ENCODE peak calls at places on chromosomes 13 and 19, in eight cellular contexts. U is bronchial epithelial cell, S is caudate nucleus, P is anterior cingulate cortex, C is Calu3, I is kidney epithelial cell, K is A549, N is NCI-H187. Q is an unnamed sample.

GRCh38 chr19:19865750-19866598 is at the start of gene ZNF253:
- DNase-seq in U (peak; percentile 84), S (peak; percentile 93), P (peak; percentile 96), C (peak; percentile 87), I (peak; percentile 79), K (peak; percentile 0), N (peak; percentile 84), Q (peak; percentile 96)

GRCh38 chr19:41691268-41691970 is 3.3 kb upstream of the CEACAM7 start:
- DNase-seq in U (peak; percentile 8), S (no peak), P (no peak), C (peak; percentile 77), I (no peak), K (peak; percentile 76), N (no peak), Q (no peak)

GRCh38 chr13:48255954-48256353 is 22.9 kb downstream of the ITM2B start:
- DNase-seq in U (no peak), S (no peak), P (no peak), C (no peak), I (no peak), K (no peak), N (no peak), Q (no peak)

GRCh38 chr13:74026753-74027152 is 107.5 kb downstream of the KLF12 start:
- DNase-seq in U (peak; percentile 59), S (no peak), P (no peak), C (peak; percentile 3), I (peak; percentile 32), K (no peak), N (no peak), Q (no peak)

GRCh38 chr19:49908480-49909420 is 12.1 kb upstream of the IL4I1 start:
- DNase-seq in U (no peak), S (no peak), P (no peak), C (no peak), I (no peak), K (no peak), N (no peak), Q (no peak)

GRCh38 chr19:8253678-8254077 is 44.5 kb downstream of the CERS4 start:
- DNase-seq in U (no peak), S (no peak), P (no peak), C (no peak), I (no peak), K (no peak), N (no peak), Q (no peak)

GRCh38 chr19:35995655-35995993 is 636 bp downstream of the SDHAF1 start:
- DNase-seq in U (no peak), S (no peak), P (no peak), C (peak; percentile 61), I (no peak), K (peak; percentile 78), N (no peak), Q (no peak)

GRCh38 chr19:46373573-46374359 is 26.9 kb downstream of the PPP5C start:
- DNase-seq in U (peak; percentile 98), S (no peak), P (peak; percentile 29), C (peak; percentile 99), I (peak; percentile 90), K (peak; percentile 88), N (no peak), Q (peak; percentile 52)

GRCh38 chr19:4531562-4532165 is 3.4 kb downstream of the PLIN5 start:
- DNase-seq in U (no peak), S (no peak), P (no peak), C (no peak), I (no peak), K (no peak), N (no peak), Q (no peak)

GRCh38 chr13:44407379-44407778 is 33.8 kb downstream of the SERP2 start:
- DNase-seq in U (peak; percentile 5), S (no peak), P (no peak), C (no peak), I (no peak), K (no peak), N (no peak), Q (no peak)

GRCh38 chr19:873084-874019 is 13.9 kb downstream of the CFD start:
- DNase-seq in U (peak; percentile 52), S (no peak), P (no peak), C (no peak), I (no peak), K (no peak), N (no peak), Q (no peak)

GRCh38 chr13:76885203-76886004 is 801 bp downstream of the KCTD12 start:
- DNase-seq in U (peak; percentile 59), S (peak; percentile 7), P (peak; percentile 63), C (peak; percentile 47), I (no peak), K (peak; percentile 19), N (no peak), Q (peak; percentile 72)

GRCh38 chr13:47933688-47934011 is 67.4 kb downstream of the SUCLA2 start:
- DNase-seq in U (peak; percentile 5), S (no peak), P (no peak), C (no peak), I (no peak), K (no peak), N (no peak), Q (no peak)

GRCh38 chr13:108551674-108552073 is 77.7 kb upstream of the MYO16 start:
- DNase-seq in U (peak; percentile 2), S (no peak), P (no peak), C (no peak), I (no peak), K (no peak), N (no peak), Q (no peak)

GRCh38 chr13:42041017-42041683 is 7.3 kb upstream of the DGKH start:
- DNase-seq in U (peak; percentile 51), S (peak; percentile 43), P (peak; percentile 19), C (peak; percentile 51), I (no peak), K (peak; percentile 16), N (peak; percentile 47), Q (no peak)